ENCODE peak calls at places on chromosomes 7 and 10, in eight cellular contexts. D is GM06990; X is OCI-LY7; O is AG04450; Y is CD4-positive, alpha-beta T cell; S is lower leg skin; P is neural crest cell; B is bronchial epithelial cell. U is an unnamed sample.

GRCh38 chr7:92366730-92367129 is 80.6 kb upstream of the GATAD1 start:
- DNase-seq in D (no peak), X (no peak), O (no peak), Y (no peak), S (no peak), P (no peak), B (peak; percentile 2), U (no peak)

GRCh38 chr7:43844257-43844656 is 25.1 kb downstream of the MRPS24 start:
- DNase-seq in D (no peak), X (no peak), O (no peak), Y (no peak), S (no peak), P (no peak), B (no peak), U (no peak)

GRCh38 chr10:100979821-100980272 is 7.5 kb downstream of the MRPL43 start:
- DNase-seq in D (no peak), X (no peak), O (no peak), Y (no peak), S (no peak), P (no peak), B (no peak), U (peak; percentile 64)

GRCh38 chr10:110506448-110506847 is 8.7 kb downstream of the DUSP5 start:
- DNase-seq in D (no peak), X (no peak), O (no peak), Y (no peak), S (no peak), P (no peak), B (no peak), U (no peak)

GRCh38 chr10:113228570-113228969 is 278.5 kb downstream of the TCF7L2 start:
- DNase-seq in D (no peak), X (no peak), O (no peak), Y (no peak), S (no peak), P (no peak), B (no peak), U (no peak)

GRCh38 chr7:132030161-132030568 is 473.7 kb upstream of the PODXL start:
- DNase-seq in D (no peak), X (no peak), O (no peak), Y (no peak), S (no peak), P (no peak), B (no peak), U (no peak)

GRCh38 chr7:78953090-78953489 is 500.4 kb downstream of the MAGI2 start:
- DNase-seq in D (no peak), X (no peak), O (no peak), Y (no peak), S (no peak), P (no peak), B (no peak), U (no peak)

GRCh38 chr7:16067695-16068094 is 353.6 kb downstream of the CRPPA start:
- DNase-seq in D (no peak), X (no peak), O (no peak), Y (no peak), S (no peak), P (no peak), B (no peak), U (no peak)

GRCh38 chr10:45386657-45387056 is 12.6 kb downstream of the ALOX5 start:
- DNase-seq in D (no peak), X (no peak), O (no peak), Y (no peak), S (no peak), P (no peak), B (peak; percentile 20), U (no peak)

GRCh38 chr10:93579985-93580711 is 13.7 kb downstream of the FFAR4 start:
- DNase-seq in D (no peak), X (no peak), O (no peak), Y (no peak), S (no peak), P (no peak), B (no peak), U (no peak)

GRCh38 chr7:28900311-28900710 is 57.8 kb downstream of the TRIL start:
- DNase-seq in D (no peak), X (no peak), O (no peak), Y (no peak), S (no peak), P (no peak), B (no peak), U (no peak)

GRCh38 chr7:12092499-12093130 is 118.5 kb upstream of the TMEM106B start:
- DNase-seq in D (no peak), X (no peak), O (no peak), Y (no peak), S (no peak), P (no peak), B (peak; percentile 20), U (no peak)

GRCh38 chr10:100364735-100365391 is 17.8 kb downstream of the SCD start:
- DNase-seq in D (no peak), X (no peak), O (no peak), Y (no peak), S (peak; percentile 83), P (no peak), B (peak; percentile 95), U (no peak)

GRCh38 chr7:135253851-135254815 is 20.5 kb downstream of the STRA8 start:
- DNase-seq in D (no peak), X (no peak), O (peak; percentile 11), Y (no peak), S (peak; percentile 79), P (no peak), B (peak; percentile 80), U (no peak)

GRCh38 chr7:106306256-106306655 is 21.5 kb upstream of the NAMPT start:
- DNase-seq in D (no peak), X (no peak), O (no peak), Y (no peak), S (no peak), P (no peak), B (no peak), U (no peak)

GRCh38 chr10:121043124-121043849 is 192.1 kb downstream of the WDR11 start:
- DNase-seq in D (no peak), X (no peak), O (no peak), Y (no peak), S (no peak), P (peak; percentile 14), B (no peak), U (no peak)

GRCh38 chr10:121607310-121608055 is 9.2 kb upstream of the FGFR2 start:
- DNase-seq in D (no peak), X (no peak), O (no peak), Y (no peak), S (no peak), P (no peak), B (no peak), U (no peak)

GRCh38 chr7:51033722-51034530 is 251.2 kb upstream of the GRB10 start:
- DNase-seq in D (no peak), X (no peak), O (no peak), Y (no peak), S (no peak), P (no peak), B (no peak), U (no peak)

DNA sequence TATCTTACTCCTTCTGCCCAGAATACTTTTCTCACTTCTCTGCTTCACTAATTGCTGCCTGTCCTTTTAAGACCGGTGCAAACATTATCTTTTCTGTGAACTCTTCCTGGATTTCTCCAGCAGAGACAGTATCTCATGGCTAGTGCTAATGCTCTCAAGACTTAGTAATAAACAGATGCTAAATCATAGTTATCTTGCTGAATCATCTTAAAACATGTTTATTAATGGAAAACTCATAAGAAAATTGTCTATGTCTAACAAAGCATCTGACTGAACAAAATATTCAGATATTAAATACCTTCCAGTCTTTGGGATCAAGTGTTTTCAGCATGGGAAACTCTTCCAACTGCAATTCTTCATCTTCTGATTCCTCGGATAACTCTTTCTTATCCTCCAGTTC is 3.1 kb downstream of the DNAJC2 start:
- DNase-seq in D (no peak), X (no peak), O (no peak), Y (no peak), S (no peak), P (no peak), B (no peak), U (no peak)
- TF ChIP-seq CTCF in D (no peak), X (no peak), O (no peak), Y (no peak), S (no peak), P (no peak), B (no peak), U (no peak)

DNA sequence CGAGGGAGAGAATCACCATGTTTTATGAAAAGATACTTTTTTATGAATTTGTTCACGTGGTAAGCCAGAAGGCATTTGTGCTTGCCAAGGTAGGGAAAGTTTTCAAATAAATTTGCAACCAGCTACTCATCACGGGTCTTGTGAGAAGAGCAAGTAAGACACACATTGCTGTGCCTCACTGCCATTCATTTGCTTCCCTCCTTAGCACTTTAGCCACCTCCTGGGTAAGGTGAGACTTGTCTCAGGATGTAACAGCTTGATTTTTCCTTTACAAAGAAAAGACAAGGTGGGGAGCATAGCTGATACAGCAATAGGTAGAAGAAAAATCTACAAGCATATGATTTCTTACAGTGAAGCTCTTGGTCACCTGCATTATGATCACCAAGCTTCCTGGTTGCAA is 342.4 kb upstream of the GRM3 start:
- DNase-seq in D (no peak), X (no peak), O (no peak), Y (no peak), S (no peak), P (no peak), B (no peak), U (no peak)
- TF ChIP-seq CTCF in D (no peak), X (no peak), O (no peak), Y (no peak), S (no peak), P (no peak), B (no peak), U (no peak)

GRCh38 chr7:6111041-6111440 is 79.9 kb downstream of the ANKRD61 start:
- DNase-seq in D (no peak), X (no peak), O (no peak), Y (no peak), S (no peak), P (no peak), B (no peak), U (no peak)

GRCh38 chr7:6107924-6108323 is 76.7 kb downstream of the ANKRD61 start:
- DNase-seq in D (no peak), X (no peak), O (no peak), Y (no peak), S (no peak), P (no peak), B (no peak), U (no peak)

DNA sequence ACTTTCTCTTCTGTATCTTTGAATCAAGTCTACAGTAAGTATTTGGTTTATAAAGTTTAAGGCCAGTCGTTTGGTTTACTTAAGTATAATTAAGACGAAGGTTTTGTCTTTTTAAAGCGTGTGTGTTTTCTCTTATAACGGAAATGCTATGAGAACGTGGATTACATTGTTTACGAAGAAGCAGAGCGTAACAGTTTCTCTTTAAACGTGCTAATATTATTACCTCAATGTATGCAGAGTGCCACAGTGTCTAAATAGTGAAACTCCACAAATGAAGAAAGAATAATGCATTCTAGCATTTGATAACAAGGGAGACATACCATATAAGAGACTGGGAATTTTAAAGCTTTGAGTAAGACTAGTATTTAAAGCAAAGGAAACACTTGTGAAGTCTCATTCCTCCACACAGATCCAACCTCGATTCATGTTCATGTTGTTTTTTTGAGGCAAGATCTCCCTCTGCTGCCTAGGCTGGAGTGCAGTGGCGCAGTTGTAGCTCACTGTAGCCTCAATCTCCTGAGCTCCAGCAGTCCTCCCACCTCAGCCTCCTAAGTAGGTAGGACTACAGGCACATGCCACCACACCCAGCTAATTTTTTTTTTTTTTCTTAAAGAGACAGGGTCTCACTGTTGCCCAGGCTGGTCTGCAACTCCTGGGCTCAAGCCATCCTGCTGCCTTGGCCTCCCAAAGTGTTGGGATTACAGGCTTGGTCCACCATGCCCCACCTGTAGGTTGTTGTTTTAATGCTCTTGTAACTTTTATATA is 75.1 kb downstream of the ANKRD61 start:
- DNase-seq in D (peak; percentile 19), X (peak; percentile 70), O (no peak), Y (peak; percentile 31), S (no peak), P (no peak), B (peak; percentile 47), U (no peak)
- TF ChIP-seq CTCF in D (peak; percentile 23), X (peak; percentile 74), O (peak; percentile 13), Y (peak; percentile 22), S (no peak), P (no peak), B (peak; percentile 24), U (no peak)

GRCh38 chr10:127198307-127198706 is 1.9 kb upstream of the INSYN2A start:
- DNase-seq in D (no peak), X (no peak), O (no peak), Y (no peak), S (no peak), P (no peak), B (no peak), U (no peak)
- TF ChIP-seq CTCF in D (no peak), X (no peak), O (no peak), Y (no peak), S (no peak), P (no peak), B (peak; percentile 7), U (no peak)

U was measured in type B pancreatic cell.